ENCODE peak calls at places on chromosomes 2 and 18, in six cellular contexts. B is NCI-H2029 treated with DMSO at 0.1 percent for 48 hours; H is activated T-helper 2 cell treated with anti-CD3 and anti-CD28 coated beads, Interferon-gamma antibody, Interleukin-2, Interleukin-4, amounts not matched to agents 10 μg/mL and 5 μg/mL and 100 μg/mL, durations not matched to agents 14 hours and 24 hours and 36 hours; M is Calu3; X is brain microvascular endothelial cell; R is naive thymus-derived CD8-positive, alpha-beta T cell. S is an unnamed sample.

GRCh38 chr2:232350804-232351685 is 27.5 kb upstream of the ALPP start:
- DNase-seq in B (peak; percentile 23), H (no peak), M (peak; percentile 31), X (no peak), R (no peak), S (no peak)

GRCh38 chr18:8088626-8089025 is 520.6 kb upstream of the RAB12 start:
- DNase-seq in B (no peak), H (no peak), M (no peak), X (no peak), R (no peak), S (no peak)

GRCh38 chr2:129711816-129712420 is 267.5 kb upstream of the RAB6C start:
- DNase-seq in B (no peak), H (no peak), M (no peak), X (no peak), R (no peak), S (peak; percentile 19)

GRCh38 chr2:60569680-60570111 is 16.2 kb upstream of the BCL11A start:
- DNase-seq in B (no peak), H (no peak), M (no peak), X (no peak), R (no peak), S (no peak)

GRCh38 chr2:19356545-19357382 is 1.7 kb downstream of the OSR1 start:
- DNase-seq in B (no peak), H (no peak), M (no peak), X (no peak), R (no peak), S (no peak)

GRCh38 chr18:74928194-74928968 is 280.6 kb downstream of the PTGR3 start:
- DNase-seq in B (no peak), H (no peak), M (no peak), X (no peak), R (no peak), S (no peak)

GRCh38 chr2:72271276-72271614 is 123.6 kb upstream of the CYP26B1 start:
- DNase-seq in B (no peak), H (no peak), M (no peak), X (no peak), R (no peak), S (no peak)

GRCh38 chr2:158142568-158143332 is 41.1 kb downstream of the UPP2 start:
- DNase-seq in B (no peak), H (no peak), M (no peak), X (peak; percentile 79), R (no peak), S (no peak)

GRCh38 chr18:59402432-59403090 is 43.5 kb upstream of the LMAN1 start:
- DNase-seq in B (peak; percentile 76), H (peak; percentile 55), M (peak; percentile 89), X (peak; percentile 59), R (peak; percentile 59), S (peak; percentile 86)

GRCh38 chr18:7870855-7871254 is 303.7 kb downstream of the PTPRM start:
- DNase-seq in B (no peak), H (no peak), M (no peak), X (no peak), R (no peak), S (no peak)

GRCh38 chr2:6352247-6352646 is 513.5 kb downstream of the CMPK2 start:
- DNase-seq in B (no peak), H (no peak), M (no peak), X (no peak), R (no peak), S (no peak)

GRCh38 chr2:240435955-240436625 is 627 bp downstream of the GPC1 start:
- DNase-seq in B (no peak), H (no peak), M (no peak), X (no peak), R (no peak), S (peak; percentile 43)

GRCh38 chr2:196500686-196501431 is 138.7 kb upstream of the CCDC150 start:
- DNase-seq in B (no peak), H (no peak), M (no peak), X (no peak), R (no peak), S (no peak)

S was measured in ACHN.